ENCODE peak calls at places on chromosome 10, in five cellular contexts. R, G, Z, K and J are unnamed samples. For H3K4me1, the result is how much of the 10 kb centered on the place peaks cover.

GRCh38 chr10:21314906-21315305 is 210.6 kb downstream of the SKIDA1 start:
- DNase-seq in R (no peak), G (no peak), Z (no peak), K (no peak), J (no peak)

GRCh38 chr10:69865450-69865849 is 63.7 kb downstream of the COL13A1 start:
- DNase-seq in R (no peak), G (no peak), Z (no peak), K (no peak), J (no peak)

GRCh38 chr10:60594476-60595051 is 183.7 kb upstream of the CDK1 start:
- DNase-seq in R (no peak), G (no peak), Z (no peak), K (no peak), J (peak)

GRCh38 chr10:123999956-124000615 is 93.3 kb downstream of the CHST15 start:
- DNase-seq in R (no peak), G (no peak), Z (no peak), K (no peak), J (no peak)

GRCh38 chr10:98170249-98171117 is 36.0 kb downstream of the R3HCC1L start:
- DNase-seq in R (peak), G (peak), Z (peak), K (peak), J (peak)

GRCh38 chr10:101066146-101066889 is 4.5 kb downstream of the KAZALD1 start:
- DNase-seq in R (no peak), G (peak), Z (peak), K (no peak), J (peak)

GRCh38 chr10:86359111-86359510 is 7.5 kb downstream of the GRID1 start:
- DNase-seq in R (no peak), G (no peak), Z (no peak), K (no peak), J (no peak)

GRCh38 chr10:124952123-124952522 is 10.2 kb downstream of the ZRANB1 start:
- DNase-seq in R (no peak), G (no peak), Z (peak), K (no peak), J (no peak)

GRCh38 chr10:87960230-87960629 is 96.8 kb downstream of the PTEN start:
- DNase-seq in R (no peak), G (no peak), Z (no peak), K (no peak), J (no peak)

GRCh38 chr10:77421576-77421975 is 216.0 kb downstream of the KCNMA1 start:
- DNase-seq in R (no peak), G (no peak), Z (no peak), K (no peak), J (no peak)
- TF ChIP-seq CREB1 in R (no peak), G (no peak), Z (no peak), K (no peak), J (no peak)

GRCh38 chr10:2619472-2619871 is 447.9 kb upstream of the PFKP start:
- DNase-seq in R (no peak), G (peak), Z (peak), K (no peak), J (peak)
- TF ChIP-seq CTCF in R (peak), G (peak), Z (peak), K (peak), J (peak)

GRCh38 chr10:73246322-73246782 is 703 bp downstream of the DNAJC9 start:
- DNase-seq in R (no peak), G (no peak), Z (no peak), K (no peak), J (no peak)

GRCh38 chr10:73248259-73248724 is 1.2 kb upstream of the DNAJC9 start:
- DNase-seq in R (no peak), G (no peak), Z (no peak), K (no peak), J (no peak)

GRCh38 chr10:73247509-73248258 is 629 bp upstream of the DNAJC9 start:
- DNase-seq in R (no peak), G (no peak), Z (no peak), K (no peak), J (peak)

GRCh38 chr10:73244866-73245477 is 2.1 kb downstream of the DNAJC9 start:
- DNase-seq in R (no peak), G (no peak), Z (peak), K (no peak), J (no peak)

DNA sequence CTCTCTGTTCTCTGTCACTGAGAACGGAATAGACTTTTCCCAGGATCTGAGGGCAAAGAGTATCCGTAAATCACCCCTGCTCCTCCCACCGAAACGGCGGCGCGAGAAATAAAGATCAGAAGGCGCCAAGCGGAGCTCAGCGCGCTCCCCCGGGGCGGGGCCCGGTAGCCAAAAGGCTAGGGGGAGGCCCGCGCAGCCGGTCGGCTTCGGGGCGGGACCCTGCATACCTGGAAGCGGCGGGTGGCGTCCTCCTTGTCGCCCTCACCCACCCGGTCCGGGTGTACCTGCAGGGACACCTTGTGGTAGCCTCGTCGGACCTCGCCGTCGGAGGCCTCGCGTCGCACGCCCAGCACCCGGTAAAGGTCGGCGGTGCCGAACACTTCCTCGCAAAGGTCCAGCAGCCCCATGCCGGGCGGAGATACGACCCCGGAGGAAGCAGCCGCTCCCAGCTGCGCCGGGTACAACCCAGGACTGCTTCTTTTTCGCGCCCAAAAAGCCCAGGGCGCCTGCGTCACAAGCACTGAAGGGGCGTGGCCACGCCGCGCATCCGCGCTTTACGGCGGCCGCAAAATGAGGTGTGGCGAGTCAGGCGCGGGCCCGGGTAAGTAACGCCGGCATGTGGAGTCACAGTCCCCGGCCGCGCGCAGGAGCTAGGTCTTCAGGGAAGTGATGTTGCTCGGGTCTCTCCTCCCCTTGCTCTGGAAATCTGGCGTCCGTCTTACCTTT is at the start of gene DNAJC9:
- DNase-seq in R (peak), G (peak), Z (peak), K (peak), J (peak)
- H3K4me1 ChIP-seq in R (under half), G (under half), Z (under half), K (under half), J (under half)

GRCh38 chr10:112394475-112394875 is 20.6 kb downstream of the ACSL5 start:
- DNase-seq in R (no peak), G (peak), Z (no peak), K (no peak), J (no peak)

GRCh38 chr10:112397592-112397991 is 23.7 kb downstream of the ACSL5 start:
- DNase-seq in R (no peak), G (no peak), Z (no peak), K (no peak), J (no peak)

GRCh38 chr10:112393827-112394226 is 19.9 kb downstream of the ACSL5 start:
- DNase-seq in R (no peak), G (no peak), Z (no peak), K (no peak), J (no peak)

GRCh38 chr10:112393341-112393740 is 19.4 kb downstream of the ACSL5 start:
- DNase-seq in R (no peak), G (no peak), Z (no peak), K (no peak), J (no peak)

DNA sequence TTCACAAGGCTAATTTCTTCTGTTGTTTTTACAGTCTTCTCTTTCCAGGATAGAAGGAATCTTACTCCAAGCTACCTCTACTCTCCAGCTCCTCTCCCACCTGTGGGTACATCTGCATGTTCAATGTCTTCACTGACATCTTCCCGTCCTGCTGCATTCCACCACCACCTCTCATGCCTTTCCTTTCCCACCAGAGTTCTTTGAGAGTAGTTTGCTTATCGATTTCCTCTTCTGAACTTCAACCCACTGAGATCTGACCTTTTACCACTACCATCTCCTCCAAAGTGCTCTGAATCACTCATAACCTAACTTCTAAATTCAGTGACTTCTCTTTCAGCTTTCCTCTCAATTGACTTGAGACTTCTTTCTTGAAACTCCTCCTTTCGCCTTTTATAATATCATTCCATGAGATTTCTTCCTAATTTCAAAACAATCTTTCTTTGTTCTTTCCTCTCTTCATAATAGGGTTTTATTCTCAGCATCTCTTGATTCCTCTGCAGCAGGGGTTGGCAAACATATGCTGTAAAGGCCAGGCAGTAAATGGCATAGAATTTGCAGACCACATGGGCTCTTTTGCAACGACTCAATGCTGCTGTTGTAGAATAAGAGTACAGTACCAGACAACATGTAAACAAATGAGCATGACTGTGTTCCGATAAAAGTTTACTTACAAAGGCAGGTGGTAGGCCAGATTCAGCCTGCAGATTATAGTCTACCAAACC is 22.1 kb downstream of the ACSL5 start:
- DNase-seq in R (no peak), G (no peak), Z (no peak), K (no peak), J (no peak)
- TF ChIP-seq CREB1 in R (no peak), G (no peak), Z (no peak), K (no peak), J (no peak)

GRCh38 chr10:5343979-5344378 is 20.8 kb upstream of the UCN3 start:
- DNase-seq in R (no peak), G (no peak), Z (no peak), K (no peak), J (no peak)
- TF ChIP-seq CTCF in R (no peak), G (no peak), Z (no peak), K (no peak), J (no peak)

DNA sequence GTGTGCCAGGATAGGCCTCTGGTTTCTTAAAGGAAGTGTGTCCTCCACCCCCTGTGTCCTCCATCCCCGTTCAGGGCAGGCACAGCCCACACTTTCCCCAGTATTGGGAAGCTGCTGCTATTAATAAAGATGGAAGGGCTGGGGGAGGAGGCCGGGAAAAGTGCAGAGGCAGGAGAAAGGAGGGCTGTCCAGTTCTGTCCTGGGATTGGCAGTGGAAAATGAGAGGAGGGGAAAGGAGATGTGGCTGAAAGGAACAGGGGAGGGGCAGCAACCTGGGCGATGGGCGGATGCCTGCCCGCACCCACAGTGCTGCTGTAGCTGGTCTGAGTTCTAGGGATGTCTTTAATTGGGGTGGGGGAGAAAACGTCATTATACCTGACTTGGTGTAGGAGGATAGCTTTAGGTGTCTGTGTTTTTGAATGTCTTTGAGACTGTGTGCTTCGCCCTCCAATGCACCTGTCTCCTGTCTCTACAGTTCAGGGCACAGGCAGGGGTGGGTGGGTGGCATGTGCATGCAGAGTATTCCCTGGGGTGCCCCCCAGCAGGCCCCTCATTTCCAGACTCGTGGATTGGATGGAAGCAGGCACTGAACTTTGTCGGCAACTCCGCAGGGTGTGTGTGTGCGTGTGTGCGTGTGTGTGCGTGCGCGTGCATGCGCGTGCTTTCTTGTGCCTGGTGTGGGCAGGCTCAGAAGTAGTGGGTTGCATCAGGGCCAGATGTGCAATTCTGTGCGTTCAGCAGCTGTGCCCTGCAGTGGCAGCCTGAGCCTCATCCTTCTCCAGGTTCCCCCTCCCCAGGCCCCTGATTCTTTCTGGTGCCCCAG is 2.5 kb downstream of the TRIM8 start:
- DNase-seq in R (no peak), G (no peak), Z (no peak), K (no peak), J (no peak)
- H3K4me1 ChIP-seq in R (under half), G (under half), Z (half or more), K (half or more), J (under half)